ENCODE peak calls at places on chromosomes 1 and 21, in nine cellular contexts. B is foreskin keratinocyte, O is MCF 10A, L is neural crest cell, S is cardiac muscle cell, J is fibroblast of lung, R is lower leg skin, K is body of pancreas, V is progenitor cell of endocrine pancreas. E is an unnamed sample.
A peak's percentile ranks its signal among the peaks of the same experiment; 100 is the strongest.

GRCh38 chr1:24578846-24579245 is 23.0 kb downstream of the NCMAP start:
- DNase-seq in B (no peak), O (no peak), L (no peak), S (no peak), J (no peak), R (no peak), K (no peak), V (no peak), E (no peak)

GRCh38 chr1:198856601-198857000 is 217.8 kb downstream of the PTPRC start:
- DNase-seq in B (no peak), O (no peak), L (no peak), S (no peak), J (no peak), R (no peak), K (no peak), V (no peak), E (no peak)

GRCh38 chr1:236018885-236019453 is 45.9 kb downstream of the NID1 start:
- DNase-seq in B (no peak), O (no peak), L (no peak), S (no peak), J (no peak), R (peak; percentile 96), K (peak; percentile 57), V (no peak), E (no peak)

GRCh38 chr1:204692320-204692851 is 6.8 kb upstream of the LRRN2 start:
- DNase-seq in B (no peak), O (peak; percentile 22), L (no peak), S (no peak), J (no peak), R (no peak), K (no peak), V (no peak), E (no peak)

GRCh38 chr1:33433509-33434362 is 2.8 kb upstream of the PHC2 start:
- DNase-seq in B (peak; percentile 100), O (peak; percentile 100), L (no peak), S (no peak), J (peak; percentile 99), R (peak; percentile 86), K (peak; percentile 34), V (no peak), E (no peak)

GRCh38 chr1:54297596-54298283 is 97.8 kb downstream of the MRPL37 start:
- DNase-seq in B (no peak), O (no peak), L (no peak), S (no peak), J (no peak), R (no peak), K (no peak), V (no peak), E (no peak)

GRCh38 chr1:63119575-63120155 is 202.7 kb upstream of the FOXD3 start:
- DNase-seq in B (no peak), O (no peak), L (no peak), S (no peak), J (no peak), R (no peak), K (no peak), V (no peak), E (no peak)

GRCh38 chr1:9181990-9182783 is 52.4 kb upstream of the H6PD start:
- DNase-seq in B (peak; percentile 62), O (peak; percentile 63), L (no peak), S (no peak), J (no peak), R (no peak), K (peak; percentile 65), V (peak; percentile 32), E (no peak)

GRCh38 chr1:150281221-150281757 is 1.1 kb upstream of the CIART start:
- DNase-seq in B (peak; percentile 67), O (peak; percentile 87), L (peak; percentile 55), S (peak; percentile 80), J (peak; percentile 62), R (peak; percentile 94), K (peak; percentile 77), V (no peak), E (no peak)

GRCh38 chr21:42002421-42002958 is 7.7 kb downstream of the ZBTB21 start:
- DNase-seq in B (peak; percentile 86), O (peak; percentile 56), L (no peak), S (no peak), J (peak; percentile 98), R (no peak), K (no peak), V (no peak), E (no peak)

GRCh38 chr1:31575373-31576140 is 758 bp upstream of the TINAGL1 start:
- DNase-seq in B (peak; percentile 91), O (peak; percentile 89), L (no peak), S (no peak), J (no peak), R (no peak), K (peak; percentile 88), V (no peak), E (peak; percentile 80)

GRCh38 chr21:16040601-16041000 is 310.8 kb downstream of the USP25 start:
- DNase-seq in B (peak; percentile 23), O (peak; percentile 15), L (no peak), S (no peak), J (peak; percentile 54), R (no peak), K (no peak), V (no peak), E (no peak)

GRCh38 chr1:165543651-165544452 is at the start of gene LRRC52:
- DNase-seq in B (no peak), O (peak; percentile 31), L (no peak), S (peak; percentile 66), J (no peak), R (no peak), K (peak; percentile 90), V (no peak), E (no peak)

GRCh38 chr1:110393691-110394564 is 3.1 kb upstream of the SLC16A4 start:
- DNase-seq in B (peak; percentile 88), O (peak; percentile 59), L (no peak), S (no peak), J (peak; percentile 85), R (no peak), K (no peak), V (no peak), E (no peak)

DNA sequence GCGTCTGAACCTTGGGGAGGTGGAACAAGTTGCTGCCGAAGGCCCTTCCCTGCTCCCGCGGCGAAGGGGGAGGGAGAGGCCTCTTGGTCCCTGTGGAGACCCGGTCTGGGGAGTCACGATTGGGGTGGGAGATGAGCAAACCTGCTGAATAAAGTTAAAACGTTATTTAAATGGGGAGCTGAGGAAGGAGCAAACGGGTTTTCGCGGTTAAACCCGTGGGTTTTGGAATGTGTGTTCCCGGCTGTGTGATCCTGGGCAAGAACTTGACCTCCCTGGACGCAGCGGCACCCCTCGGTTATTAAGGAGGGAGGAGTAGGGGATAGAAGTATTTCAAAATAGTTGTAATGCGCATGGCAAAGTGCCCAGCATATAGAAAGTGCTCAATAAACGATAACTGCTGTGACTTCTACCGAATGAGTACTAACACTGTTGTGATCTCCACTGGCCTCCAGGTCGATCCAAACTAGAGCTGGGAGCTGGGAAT is 3.4 kb downstream of the FAM110D start:
- DNase-seq in B (no peak), O (no peak), L (no peak), S (no peak), J (no peak), R (no peak), K (no peak), V (no peak), E (no peak)
- TF ChIP-seq CTCF in B (no peak), O (no peak), L (no peak), S (no peak), J (no peak), R (no peak), K (no peak), V (no peak), E (no peak)

GRCh38 chr1:3164671-3165070 is 95.7 kb downstream of the PRDM16 start:
- DNase-seq in B (no peak), O (no peak), L (no peak), S (no peak), J (no peak), R (no peak), K (no peak), V (no peak), E (no peak)
- TF ChIP-seq CTCF in B (no peak), O (no peak), L (no peak), S (no peak), J (no peak), R (no peak), K (no peak), V (no peak), E (no peak)

DNA sequence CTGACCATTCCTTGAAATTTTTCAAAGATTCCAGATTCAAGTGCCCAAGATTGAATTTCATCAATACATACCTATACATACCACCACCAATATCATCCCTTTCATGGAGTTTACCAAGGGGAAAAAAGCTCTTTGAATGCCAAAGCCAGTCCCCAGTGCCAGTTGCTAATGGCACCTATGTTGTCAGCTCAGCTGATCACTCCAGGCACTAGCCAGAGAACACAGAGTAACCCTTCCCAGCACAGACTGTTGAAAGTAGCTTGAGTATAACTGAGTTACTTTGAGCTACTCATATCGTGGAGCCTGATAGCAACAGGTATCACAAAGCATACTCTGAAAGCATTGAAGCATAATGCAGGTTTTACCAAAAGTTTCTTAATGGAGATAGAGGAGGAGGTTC is 133.9 kb upstream of the NFIA start:
- DNase-seq in B (no peak), O (no peak), L (no peak), S (no peak), J (no peak), R (no peak), K (no peak), V (no peak), E (no peak)
- TF ChIP-seq CTCF in B (no peak), O (no peak), L (no peak), S (no peak), J (no peak), R (no peak), K (no peak), V (no peak), E (no peak)

GRCh38 chr1:42477775-42478174 is 14.7 kb downstream of the CCDC30 start:
- DNase-seq in B (no peak), O (no peak), L (no peak), S (no peak), J (no peak), R (no peak), K (no peak), V (no peak), E (no peak)

GRCh38 chr1:42476605-42477004 is 13.5 kb downstream of the CCDC30 start:
- DNase-seq in B (no peak), O (no peak), L (no peak), S (no peak), J (no peak), R (no peak), K (no peak), V (no peak), E (no peak)

GRCh38 chr1:42482635-42483153 is 19.6 kb downstream of the CCDC30 start:
- DNase-seq in B (no peak), O (no peak), L (no peak), S (no peak), J (peak; percentile 10), R (no peak), K (no peak), V (no peak), E (no peak)

GRCh38 chr1:42480921-42481320 is 17.8 kb downstream of the CCDC30 start:
- DNase-seq in B (no peak), O (no peak), L (no peak), S (no peak), J (no peak), R (no peak), K (no peak), V (no peak), E (no peak)

DNA sequence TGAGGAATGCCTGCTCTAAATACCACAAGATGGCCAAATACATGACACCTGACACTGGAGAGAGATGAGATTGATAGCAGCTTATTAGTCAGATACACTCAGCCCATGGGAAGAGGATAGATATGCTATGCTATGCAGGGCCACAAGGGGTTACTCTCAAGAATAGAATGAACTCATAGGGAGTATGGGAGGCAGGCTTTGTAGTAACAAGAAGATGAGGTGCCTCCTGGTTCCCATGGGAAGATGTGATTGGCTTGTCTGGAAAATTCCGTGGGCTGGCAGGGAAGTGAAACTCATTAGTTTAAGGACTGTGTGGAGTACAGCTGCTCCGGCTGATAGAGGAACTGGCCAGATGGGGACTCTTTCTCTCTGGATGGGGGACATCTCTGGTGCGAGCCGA is 16.5 kb downstream of the CCDC30 start:
- DNase-seq in B (peak; percentile 64), O (peak; percentile 16), L (no peak), S (no peak), J (peak; percentile 30), R (no peak), K (no peak), V (no peak), E (no peak)
- TF ChIP-seq CTCF in B (peak; percentile 42), O (no peak), L (peak; percentile 35), S (peak; percentile 7), J (no peak), R (no peak), K (no peak), V (no peak), E (no peak)